ENCODE peak calls at places on chromosomes 5 and 9, in four cellular contexts. K is spleen, U is left lung, D is ovary. J is an unnamed sample. For H3K4me1, the result is how much of the 10 kb centered on the place peaks cover.

GRCh38 chr5:89071941-89072331 is 189.0 kb upstream of the MEF2C start:
- DNase-seq in K (no peak), U (no peak), D (no peak), J (no peak)

GRCh38 chr9:91234523-91234922 is 127.2 kb downstream of the AUH start:
- DNase-seq in K (no peak), U (no peak), D (no peak), J (no peak)

GRCh38 chr9:124251605-124252366 is 6.0 kb upstream of the NEK6 start:
- DNase-seq in K (no peak), U (peak), D (no peak), J (no peak)

GRCh38 chr9:7816021-7816420 is 16.4 kb upstream of the DMAC1 start:
- DNase-seq in K (no peak), U (no peak), D (no peak), J (no peak)

GRCh38 chr5:156556666-156557401 is 229.9 kb downstream of the SGCD start:
- DNase-seq in K (no peak), U (no peak), D (no peak), J (no peak)

GRCh38 chr5:10454591-10455272 is 13.1 kb downstream of the ROPN1L start:
- DNase-seq in K (no peak), U (no peak), D (no peak), J (no peak)

GRCh38 chr5:109455598-109456096 is 45.9 kb upstream of the PJA2 start:
- DNase-seq in K (no peak), U (peak), D (no peak), J (no peak)

GRCh38 chr9:136643596-136644342 is 18.9 kb upstream of the EGFL7 start:
- DNase-seq in K (peak), U (no peak), D (no peak), J (no peak)

GRCh38 chr5:155833282-155833681 is 493.7 kb upstream of the SGCD start:
- DNase-seq in K (no peak), U (no peak), D (no peak), J (no peak)

GRCh38 chr5:68306361-68307014 is 90.9 kb downstream of the PIK3R1 start:
- DNase-seq in K (no peak), U (no peak), D (no peak), J (no peak)

GRCh38 chr9:109052416-109052815 is 39.1 kb upstream of the CTNNAL1 start:
- DNase-seq in K (no peak), U (no peak), D (no peak), J (no peak)

GRCh38 chr5:25948278-25948677 is 1090.1 kb downstream of the CDH9 start:
- DNase-seq in K (no peak), U (no peak), D (no peak), J (no peak)

GRCh38 chr9:115593587-115594091 is 475.7 kb upstream of the TNC start:
- DNase-seq in K (no peak), U (no peak), D (no peak), J (no peak)

GRCh38 chr5:53490747-53491146 is 10.3 kb downstream of the FST start:
- DNase-seq in K (no peak), U (no peak), D (no peak), J (no peak)

GRCh38 chr9:107142896-107143603 is 140.0 kb upstream of the RAD23B start:
- DNase-seq in K (no peak), U (no peak), D (no peak), J (no peak)

GRCh38 chr5:61625682-61626620 is 293.9 kb downstream of the ZSWIM6 start:
- DNase-seq in K (peak), U (peak), D (peak), J (peak)

GRCh38 chr5:87394407-87394806 is 18.3 kb downstream of the CCNH start:
- DNase-seq in K (no peak), U (no peak), D (no peak), J (no peak)

GRCh38 chr5:9348296-9348996 is 197.4 kb downstream of the SEMA5A start:
- DNase-seq in K (no peak), U (no peak), D (no peak), J (no peak)

GRCh38 chr5:88979244-88979643 is 96.3 kb upstream of the MEF2C start:
- DNase-seq in K (no peak), U (no peak), D (no peak), J (no peak)

GRCh38 chr5:110651507-110651906 is 75.0 kb downstream of the TMEM232 start:
- DNase-seq in K (no peak), U (no peak), D (no peak), J (no peak)

GRCh38 chr9:134406366-134407122 is 80.3 kb downstream of the RXRA start:
- DNase-seq in K (no peak), U (no peak), D (no peak), J (no peak)

GRCh38 chr5:170903075-170903474 is 41.3 kb downstream of the RANBP17 start:
- DNase-seq in K (peak), U (no peak), D (no peak), J (no peak)

GRCh38 chr9:1098551-1098950 is 48.4 kb downstream of the DMRT2 start:
- DNase-seq in K (no peak), U (no peak), D (no peak), J (no peak)

GRCh38 chr5:4563400-4563799 is 576.7 kb upstream of the ADAMTS16 start:
- DNase-seq in K (no peak), U (no peak), D (no peak), J (no peak)

GRCh38 chr9:131704195-131704983 is 35.5 kb downstream of the RAPGEF1 start:
- DNase-seq in K (no peak), U (no peak), D (no peak), J (no peak)

GRCh38 chr5:170278611-170279500 is 18.7 kb downstream of the LCP2 start:
- DNase-seq in K (peak), U (peak), D (no peak), J (peak)

GRCh38 chr5:121489972-121490371 is 361.7 kb upstream of the FTMT start:
- DNase-seq in K (no peak), U (no peak), D (no peak), J (no peak)

GRCh38 chr5:99032234-99033013 is 103.6 kb upstream of the CHD1 start:
- DNase-seq in K (no peak), U (peak), D (peak), J (no peak)

GRCh38 chr9:114049453-114050225 is 28.5 kb downstream of the AMBP start:
- DNase-seq in K (peak), U (no peak), D (no peak), J (no peak)

GRCh38 chr5:168347786-168348414 is 56.5 kb downstream of the WWC1 start:
- DNase-seq in K (no peak), U (no peak), D (no peak), J (no peak)

GRCh38 chr5:14267166-14267838 is 124.2 kb downstream of the TRIO start:
- DNase-seq in K (no peak), U (no peak), D (no peak), J (no peak)

GRCh38 chr5:14264605-14265316 is 121.6 kb downstream of the TRIO start:
- DNase-seq in K (peak), U (peak), D (peak), J (peak)

GRCh38 chr5:14266686-14267085 is 123.5 kb downstream of the TRIO start:
- DNase-seq in K (no peak), U (no peak), D (no peak), J (no peak)

GRCh38 chr5:14265574-14265973 is 122.4 kb downstream of the TRIO start:
- DNase-seq in K (no peak), U (no peak), D (no peak), J (no peak)

GRCh38 chr5:14266171-14266570 is 123.0 kb downstream of the TRIO start:
- DNase-seq in K (no peak), U (no peak), D (no peak), J (no peak)
- H3K4me3 ChIP-seq in K (no peak), U (no peak), D (no peak), J (no peak)

GRCh38 chr9:130197386-130197785 is 25.2 kb downstream of the NCS1 start:
- DNase-seq in K (no peak), U (no peak), D (no peak), J (no peak)
- H3K4me1 ChIP-seq in K (under half), U (under half), D (under half), J (under half)

DNA sequence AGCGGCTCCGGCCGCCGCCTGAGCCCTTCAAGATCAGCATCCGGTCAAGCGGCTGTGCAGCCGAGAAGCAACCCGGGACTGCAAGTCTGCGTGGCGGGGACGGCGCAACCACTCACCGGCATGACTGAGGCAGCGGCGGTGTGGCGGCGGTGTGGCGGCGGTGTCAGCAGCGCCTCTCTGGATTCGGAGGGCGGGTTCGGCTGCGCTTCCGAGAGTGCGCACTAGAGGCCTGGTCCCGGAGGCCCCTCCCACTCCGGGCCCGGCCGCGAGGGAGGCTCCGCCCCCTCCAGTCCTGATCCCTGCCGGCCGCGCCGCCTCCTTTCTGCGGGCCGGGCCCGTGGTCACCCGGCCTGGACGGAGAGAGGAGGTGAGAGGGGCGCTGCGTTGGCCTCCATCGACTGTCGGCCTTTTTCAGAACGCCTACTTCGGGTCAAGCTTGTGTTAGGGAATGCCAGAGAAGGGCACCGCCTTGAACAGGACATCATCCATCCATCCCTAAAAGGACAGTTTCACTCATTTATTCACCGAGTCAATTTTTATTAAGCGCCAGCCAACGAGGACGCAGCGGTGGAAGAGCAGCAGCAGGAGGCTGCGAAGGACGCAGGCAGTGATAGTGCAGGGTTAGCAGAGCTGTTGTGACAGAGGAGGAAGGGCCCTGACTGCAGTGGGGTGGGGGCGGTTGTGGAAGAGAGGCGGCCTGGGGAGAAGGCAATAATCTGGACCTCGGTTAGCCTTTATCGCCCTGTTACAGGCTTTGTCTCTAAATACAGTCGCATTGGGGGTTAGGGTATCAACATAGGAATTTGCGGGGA is at the start of gene ATOX1:
- DNase-seq in K (peak), U (peak), D (peak), J (peak)
- TF ChIP-seq CTCF in K (peak), U (peak), D (peak), J (no peak)

DNA sequence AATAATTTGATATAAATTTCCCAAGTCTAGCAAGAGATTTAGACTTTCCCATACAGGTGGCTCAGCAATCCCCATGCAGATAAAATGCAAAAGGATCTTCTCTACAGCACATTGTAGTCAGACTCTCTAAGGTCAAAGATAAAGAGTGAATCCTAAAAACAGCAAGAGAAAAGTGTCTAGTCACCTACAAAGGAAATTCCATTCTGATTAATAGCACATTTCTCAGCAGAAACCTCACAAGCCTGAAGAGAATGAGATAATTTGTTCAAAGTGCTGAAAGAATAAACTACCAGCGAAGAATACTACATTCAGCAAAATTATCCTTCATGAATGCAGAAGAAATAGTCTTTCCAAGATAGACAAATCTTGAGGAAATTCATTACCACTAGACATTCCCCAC is 493.3 kb downstream of the PRELID2 start:
- DNase-seq in K (no peak), U (no peak), D (no peak), J (no peak)
- H3K4me3 ChIP-seq in K (no peak), U (no peak), D (no peak), J (no peak)

DNA sequence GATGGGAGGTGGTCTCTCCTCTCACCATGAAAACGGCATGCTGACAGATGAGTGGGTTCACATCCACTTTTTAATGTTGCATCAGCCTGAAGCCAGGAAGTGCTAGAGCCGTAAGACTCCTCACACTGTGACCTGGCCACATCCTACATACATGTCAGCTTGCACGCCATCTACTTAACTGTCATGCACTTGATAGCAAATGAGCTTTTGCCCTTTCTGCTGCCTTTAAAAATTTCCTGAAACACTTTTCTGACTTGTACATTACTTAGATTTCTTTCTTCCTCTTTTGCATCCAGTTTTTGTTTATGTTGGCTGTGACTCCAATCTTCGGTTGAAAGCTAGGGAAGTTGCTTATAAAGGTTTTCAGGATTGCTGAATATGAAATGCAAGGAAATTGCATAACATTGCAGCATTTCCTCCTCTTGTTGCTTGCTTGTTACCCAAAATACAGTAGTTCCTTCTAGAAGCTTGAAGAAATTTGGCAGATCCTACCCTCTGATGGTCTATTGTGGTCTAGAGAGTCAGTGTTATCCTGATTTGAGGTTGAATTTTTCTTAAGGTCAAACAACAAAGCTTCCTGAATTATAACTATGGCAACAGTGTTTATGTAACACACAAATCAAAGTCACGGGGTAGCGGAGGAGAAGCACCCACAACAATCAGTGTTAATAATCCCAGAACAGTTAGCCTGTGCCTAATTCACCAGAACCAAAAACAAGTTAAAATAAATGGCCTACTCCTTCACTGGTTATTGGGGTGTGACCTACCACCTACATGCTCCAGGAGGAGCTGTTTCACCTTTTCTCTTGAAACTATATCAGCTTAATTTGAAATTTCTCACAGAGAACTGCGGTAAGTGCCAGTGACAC is 232.5 kb downstream of the ARHGAP26 start:
- DNase-seq in K (peak), U (peak), D (no peak), J (peak)
- H3K4me1 ChIP-seq in K (half or more), U (half or more), D (under half), J (under half)

GRCh38 chr5:146451411-146451810 is 4.3 kb downstream of the TCERG1 start:
- DNase-seq in K (no peak), U (no peak), D (no peak), J (no peak)
- TF ChIP-seq CTCF in K (no peak), U (no peak), D (no peak), J (no peak)